ENCODE peak calls at places on chromosomes 6 and 20, in seven cellular contexts. L, C, P, Y, J, H and N are unnamed samples.

GRCh38 chr20:40525356-40525755 is 163.7 kb downstream of the MAFB start:
- DNase-seq in L (no peak), C (no peak), P (no peak), Y (no peak), J (no peak), H (no peak), N (no peak)

GRCh38 chr20:55882922-55883321 is 122.4 kb downstream of the CBLN4 start:
- DNase-seq in L (no peak), C (no peak), P (no peak), Y (no peak), J (no peak), H (no peak), N (no peak)

GRCh38 chr6:27795697-27796494 is 116.3 kb downstream of the OR2B2 start:
- DNase-seq in L (peak; percentile 55), C (peak; percentile 35), P (peak; percentile 93), Y (no peak), J (peak; percentile 86), H (peak; percentile 84), N (peak; percentile 83)

GRCh38 chr20:40339661-40340449 is 349.2 kb downstream of the MAFB start:
- DNase-seq in L (no peak), C (no peak), P (no peak), Y (peak; percentile 67), J (no peak), H (peak; percentile 77), N (no peak)

GRCh38 chr6:142355481-142356174 is 53.8 kb downstream of the ADGRG6 start:
- DNase-seq in L (no peak), C (no peak), P (no peak), Y (no peak), J (no peak), H (no peak), N (no peak)

GRCh38 chr6:46325561-46326525 is 155.1 kb upstream of the ENPP5 start:
- DNase-seq in L (peak; percentile 17), C (no peak), P (no peak), Y (no peak), J (no peak), H (no peak), N (no peak)

GRCh38 chr6:42978487-42978792 is 541 bp downstream of the PEX6 start:
- DNase-seq in L (peak; percentile 59), C (peak; percentile 27), P (no peak), Y (no peak), J (peak; percentile 28), H (peak; percentile 40), N (no peak)

GRCh38 chr6:108796875-108797274 is 51.3 kb upstream of the ARMC2 start:
- DNase-seq in L (no peak), C (no peak), P (no peak), Y (no peak), J (no peak), H (no peak), N (no peak)

GRCh38 chr6:5726976-5727718 is 279.6 kb downstream of the NRN1 start:
- DNase-seq in L (no peak), C (no peak), P (no peak), Y (no peak), J (no peak), H (no peak), N (no peak)

GRCh38 chr6:147905721-147906120 is 397.2 kb downstream of the SAMD5 start:
- DNase-seq in L (no peak), C (no peak), P (no peak), Y (no peak), J (no peak), H (no peak), N (no peak)

GRCh38 chr6:42142118-42142835 is at the start of gene C6orf132:
- DNase-seq in L (peak; percentile 71), C (peak; percentile 34), P (peak; percentile 9), Y (no peak), J (no peak), H (peak; percentile 87), N (peak; percentile 74)

GRCh38 chr6:32845381-32845884 is 1.6 kb upstream of the PSMB8 start:
- DNase-seq in L (no peak), C (no peak), P (no peak), Y (no peak), J (no peak), H (peak; percentile 27), N (no peak)

GRCh38 chr6:40536442-40536841 is 50.7 kb downstream of the LRFN2 start:
- DNase-seq in L (peak; percentile 24), C (no peak), P (peak; percentile 14), Y (no peak), J (peak; percentile 15), H (no peak), N (no peak)

GRCh38 chr20:34246126-34246626 is 5.0 kb downstream of the ASIP start:
- DNase-seq in L (no peak), C (no peak), P (no peak), Y (no peak), J (no peak), H (no peak), N (no peak)

GRCh38 chr20:64115171-64115911 is 8.0 kb upstream of the NPBWR2 start:
- DNase-seq in L (no peak), C (no peak), P (no peak), Y (no peak), J (no peak), H (no peak), N (no peak)

GRCh38 chr6:30743099-30744053 is 889 bp upstream of the FLOT1 start:
- DNase-seq in L (no peak), C (peak; percentile 43), P (no peak), Y (peak; percentile 37), J (no peak), H (no peak), N (peak; percentile 50)

GRCh38 chr6:30740993-30741784 is 1.3 kb downstream of the FLOT1 start:
- DNase-seq in L (no peak), C (no peak), P (no peak), Y (no peak), J (no peak), H (no peak), N (no peak)

GRCh38 chr6:30742316-30743098 is at the start of gene FLOT1:
- DNase-seq in L (peak; percentile 92), C (peak; percentile 96), P (peak; percentile 95), Y (peak; percentile 97), J (peak; percentile 94), H (peak; percentile 99), N (peak; percentile 99)

GRCh38 chr6:30741789-30742315 is 635 bp downstream of the FLOT1 start:
- DNase-seq in L (no peak), C (no peak), P (no peak), Y (no peak), J (no peak), H (no peak), N (peak; percentile 41)

DNA sequence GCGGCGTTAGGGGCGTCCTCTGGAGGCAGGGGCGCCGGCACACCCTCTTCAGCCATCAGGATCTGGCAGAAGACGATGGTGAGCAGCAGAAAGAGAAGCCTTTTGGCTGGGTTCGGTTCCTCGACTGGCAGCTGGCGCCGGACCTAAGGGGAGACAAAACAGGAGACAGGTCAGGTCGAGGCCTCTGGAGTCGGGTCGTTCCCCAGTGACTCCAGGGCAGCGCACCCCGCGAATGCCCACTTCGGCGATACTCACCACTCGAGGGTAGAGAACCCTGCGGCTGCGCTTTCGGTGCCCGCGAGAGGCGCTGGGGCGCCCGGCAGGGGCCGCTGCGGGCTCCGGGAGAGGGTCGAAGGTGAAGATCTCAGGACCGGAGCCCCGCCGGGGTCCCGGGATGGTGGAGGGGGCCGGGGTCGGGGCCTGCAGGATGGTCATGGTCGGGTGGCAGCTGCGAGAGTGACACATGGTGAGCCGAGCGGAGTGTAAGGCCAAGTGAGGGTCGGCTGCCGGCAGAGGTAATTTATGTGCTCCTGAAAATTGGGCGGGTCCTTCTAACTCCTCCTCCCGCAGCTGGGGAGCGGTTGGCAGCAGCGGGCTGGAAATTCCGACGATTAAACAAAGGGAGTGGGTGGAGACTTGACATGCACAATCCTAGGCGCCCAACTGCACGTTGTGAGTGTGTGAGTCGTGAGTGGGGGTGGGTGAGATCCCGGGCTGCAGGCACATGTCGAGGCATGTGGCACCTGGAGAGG is at the start of gene IER3:
- DNase-seq in L (peak; percentile 85), C (peak; percentile 87), P (peak; percentile 73), Y (peak; percentile 84), J (peak; percentile 93), H (peak; percentile 93), N (peak; percentile 95)
- TF ChIP-seq CTCF in L (peak; percentile 58), C (peak; percentile 77), P (peak; percentile 78), Y (peak; percentile 81), J (peak; percentile 18), H (peak; percentile 66), N (peak; percentile 83)

GRCh38 chr6:51349866-51350265 is 531.2 kb downstream of the TFAP2B start:
- DNase-seq in L (no peak), C (no peak), P (no peak), Y (no peak), J (no peak), H (no peak), N (peak; percentile 31)

GRCh38 chr6:51352506-51353029 is 533.9 kb downstream of the TFAP2B start:
- DNase-seq in L (no peak), C (no peak), P (no peak), Y (no peak), J (no peak), H (no peak), N (no peak)

GRCh38 chr6:51350308-51350904 is 531.7 kb downstream of the TFAP2B start:
- DNase-seq in L (no peak), C (no peak), P (no peak), Y (no peak), J (peak; percentile 1), H (no peak), N (no peak)
- TF ChIP-seq CTCF in L (no peak), C (no peak), P (peak; percentile 49), Y (no peak), J (no peak), H (no peak), N (peak; percentile 61)

GRCh38 chr6:7215798-7216231 is 97.2 kb downstream of the SSR1 start:
- DNase-seq in L (no peak), C (no peak), P (no peak), Y (no peak), J (no peak), H (peak; percentile 63), N (no peak)
- TF ChIP-seq CTCF in L (no peak), C (no peak), P (no peak), Y (no peak), J (no peak), H (no peak), N (no peak)

GRCh38 chr20:10324198-10324836 is 105.7 kb downstream of the SNAP25 start:
- DNase-seq in L (no peak), C (no peak), P (no peak), Y (no peak), J (no peak), H (no peak), N (no peak)

GRCh38 chr20:10321138-10321717 is 102.6 kb downstream of the SNAP25 start:
- DNase-seq in L (no peak), C (no peak), P (no peak), Y (peak; percentile 49), J (no peak), H (no peak), N (no peak)

GRCh38 chr20:10322073-10323012 is 103.7 kb downstream of the SNAP25 start:
- DNase-seq in L (no peak), C (no peak), P (no peak), Y (no peak), J (no peak), H (no peak), N (no peak)

GRCh38 chr20:10319855-10320254 is 101.2 kb downstream of the SNAP25 start:
- DNase-seq in L (no peak), C (no peak), P (no peak), Y (no peak), J (no peak), H (no peak), N (peak; percentile 24)

DNA sequence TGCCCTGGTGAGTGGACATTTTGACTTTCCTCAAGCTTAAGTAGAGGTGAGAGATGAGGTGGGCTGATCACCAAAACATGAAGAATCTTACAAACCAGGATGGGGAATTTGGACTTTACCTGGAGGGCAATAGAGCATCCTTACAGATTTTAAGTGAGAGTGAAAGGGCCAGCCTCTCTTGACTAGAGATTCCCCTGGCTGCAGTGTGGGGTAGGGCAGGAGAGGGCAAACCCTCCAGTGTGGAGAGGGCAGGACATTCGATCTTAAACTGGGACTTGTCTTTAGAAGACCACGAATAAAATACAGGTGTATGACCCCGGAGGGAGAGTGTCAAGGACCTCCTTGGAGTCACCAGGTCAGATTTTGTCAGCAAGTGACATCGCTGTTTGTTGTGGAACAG is 105.1 kb downstream of the SNAP25 start:
- DNase-seq in L (no peak), C (no peak), P (no peak), Y (no peak), J (no peak), H (no peak), N (no peak)
- TF ChIP-seq CTCF in L (no peak), C (no peak), P (peak; percentile 8), Y (no peak), J (no peak), H (no peak), N (no peak)